ENCODE peak calls at places on chromosomes 7 and 10, in five cellular contexts. K, A, J, Y and B are unnamed samples.

GRCh38 chr10:97119058-97119832 is 66.5 kb downstream of the SLIT1 start:
- DNase-seq in J (no peak), K (no peak), Y (no peak), A (no peak), B (no peak)

GRCh38 chr7:39413866-39414668 is 152.1 kb upstream of the YAE1 start:
- DNase-seq in Y (peak; percentile 72), J (peak; percentile 18), A (no peak), K (peak; percentile 13), B (peak; percentile 35)

GRCh38 chr7:33996899-33997298 is 91.6 kb downstream of the BMPER start:
- DNase-seq in A (no peak), J (no peak), K (no peak), Y (no peak), B (no peak)

GRCh38 chr7:22952306-22953011 is 61.5 kb downstream of the HYCC1 start:
- DNase-seq in A (no peak), K (no peak), Y (no peak), J (no peak), B (no peak)

GRCh38 chr7:107949443-107949935 is 53.5 kb downstream of the LAMB1 start:
- DNase-seq in A (no peak), Y (no peak), J (no peak), K (no peak), B (no peak)

GRCh38 chr10:120493411-120494312 is 36.6 kb downstream of the PLPP4 start:
- DNase-seq in J (no peak), Y (no peak), A (no peak), K (no peak), B (no peak)

GRCh38 chr7:139936760-139937310 is 107.8 kb downstream of the TBXAS1 start:
- DNase-seq in Y (peak; percentile 67), A (no peak), J (no peak), K (no peak), B (no peak)

GRCh38 chr7:2730846-2731770 is 43.1 kb downstream of the AMZ1 start:
- DNase-seq in Y (no peak), K (no peak), A (no peak), J (no peak), B (no peak)

GRCh38 chr7:2738766-2739549 is 51.0 kb downstream of the AMZ1 start:
- DNase-seq in J (no peak), Y (no peak), A (no peak), K (no peak), B (no peak)

GRCh38 chr10:106997721-106998120 is 166.8 kb downstream of the SORCS1 start:
- DNase-seq in Y (no peak), A (no peak), K (no peak), J (peak; percentile 20), B (no peak)

DNA sequence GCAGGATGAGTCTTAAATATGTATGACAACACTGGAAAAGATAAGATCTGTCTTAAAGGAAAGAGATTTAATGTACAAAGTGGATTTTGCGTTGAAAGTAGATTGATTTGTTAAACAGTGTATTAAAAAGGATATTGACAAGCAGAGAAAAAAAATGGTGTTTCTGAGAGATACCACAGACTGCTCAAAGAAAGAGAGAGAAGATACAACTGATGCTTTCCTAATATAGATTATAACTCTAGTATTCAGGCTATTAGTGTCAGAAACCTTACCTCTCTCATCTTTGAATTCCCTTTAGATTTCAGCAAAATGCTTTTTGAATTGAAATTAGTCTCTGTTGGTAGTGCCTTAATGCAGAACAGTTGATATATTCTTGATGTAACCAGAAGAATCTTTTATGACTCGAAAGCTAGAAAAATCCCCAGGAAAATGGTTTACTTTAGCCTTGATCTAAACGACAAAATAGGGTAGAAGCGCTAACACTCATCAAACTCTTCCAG is 550.7 kb downstream of the INHBA start:
- DNase-seq in J (no peak), K (no peak), Y (no peak), A (no peak), B (no peak)
- TF ChIP-seq CTCF in J (no peak), K (no peak), Y (no peak), A (no peak), B (no peak)

GRCh38 chr7:117012284-117013174 is 59.2 kb downstream of the ST7 start:
- DNase-seq in K (peak; percentile 60), J (no peak), Y (peak; percentile 11), A (no peak), B (no peak)
- TF ChIP-seq CTCF in K (peak; percentile 38), J (no peak), Y (peak; percentile 24), A (no peak), B (no peak)

DNA sequence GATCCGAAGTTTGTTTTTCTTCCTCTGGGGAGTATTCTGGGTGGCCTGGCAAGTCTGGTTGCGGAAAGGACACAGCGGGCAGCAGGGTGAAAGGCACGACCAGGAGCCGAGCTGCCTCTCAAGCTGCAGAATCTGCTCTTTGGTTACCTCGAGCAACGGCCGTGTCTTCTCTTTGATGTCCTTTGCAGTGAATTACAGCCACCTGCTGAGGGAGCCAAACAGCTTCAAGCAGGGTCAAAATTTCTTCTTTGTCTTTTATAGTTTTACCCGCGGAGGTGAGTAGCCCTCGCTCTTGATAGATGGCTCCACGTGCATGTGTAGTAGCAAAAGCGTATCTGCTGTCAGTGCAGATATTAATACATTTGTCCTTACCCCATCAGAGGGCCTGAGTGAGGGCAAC is 177.3 kb upstream of the MBL2 start:
- DNase-seq in A (no peak), Y (peak; percentile 23), J (no peak), K (no peak), B (no peak)
- TF ChIP-seq CTCF in A (no peak), Y (peak; percentile 42), J (no peak), K (no peak), B (no peak)

GRCh38 chr7:27434729-27435400 is 192.3 kb downstream of the EVX1 start:
- DNase-seq in J (no peak), K (no peak), A (no peak), Y (no peak), B (no peak)
- TF ChIP-seq CTCF in J (no peak), K (no peak), A (no peak), Y (peak; percentile 32), B (no peak)

GRCh38 chr7:78080811-78081210 is 282.2 kb downstream of the PHTF2 start:
- DNase-seq in K (no peak), J (no peak), A (no peak), Y (no peak), B (no peak)

GRCh38 chr7:78080241-78080640 is 281.7 kb downstream of the PHTF2 start:
- DNase-seq in K (no peak), J (no peak), Y (no peak), A (no peak), B (no peak)

GRCh38 chr7:78082556-78082955 is 284.0 kb downstream of the PHTF2 start:
- DNase-seq in A (no peak), J (no peak), Y (no peak), K (no peak), B (no peak)

GRCh38 chr7:78081344-78081743 is 282.8 kb downstream of the PHTF2 start:
- DNase-seq in K (no peak), J (no peak), Y (no peak), A (no peak), B (no peak)

GRCh38 chr7:78081888-78082287 is 283.3 kb downstream of the PHTF2 start:
- DNase-seq in A (no peak), K (no peak), J (no peak), Y (no peak), B (no peak)
- TF ChIP-seq CTCF in A (no peak), K (no peak), J (no peak), Y (no peak), B (no peak)

DNA sequence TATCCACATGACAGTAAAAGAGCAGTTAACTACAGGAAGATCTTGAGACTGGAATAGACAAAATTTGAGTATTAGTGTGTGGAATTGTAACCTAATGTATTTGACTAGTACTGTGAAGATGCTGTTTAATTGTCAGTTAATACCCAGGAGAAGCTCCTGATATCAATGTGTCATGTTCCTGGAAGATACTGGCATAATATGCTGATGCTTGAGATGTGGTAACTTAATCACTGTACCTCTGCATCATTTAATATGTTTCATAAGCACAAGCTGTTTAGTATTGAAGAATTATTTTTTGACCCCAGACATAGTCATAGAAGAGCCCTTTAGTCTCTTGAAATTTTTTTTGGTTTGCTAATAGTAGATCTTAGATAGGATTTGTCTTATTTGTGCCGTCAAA is 15.4 kb downstream of the CCSER2 start:
- DNase-seq in J (no peak), K (no peak), A (no peak), Y (no peak), B (no peak)
- TF ChIP-seq CTCF in J (no peak), K (no peak), A (no peak), Y (no peak), B (no peak)

GRCh38 chr7:1721047-1721687 is 51.1 kb downstream of the ELFN1 start:
- DNase-seq in A (no peak), J (no peak), Y (no peak), K (no peak), B (no peak)
- TF ChIP-seq CTCF in A (no peak), J (no peak), Y (no peak), K (no peak), B (no peak)

DNA sequence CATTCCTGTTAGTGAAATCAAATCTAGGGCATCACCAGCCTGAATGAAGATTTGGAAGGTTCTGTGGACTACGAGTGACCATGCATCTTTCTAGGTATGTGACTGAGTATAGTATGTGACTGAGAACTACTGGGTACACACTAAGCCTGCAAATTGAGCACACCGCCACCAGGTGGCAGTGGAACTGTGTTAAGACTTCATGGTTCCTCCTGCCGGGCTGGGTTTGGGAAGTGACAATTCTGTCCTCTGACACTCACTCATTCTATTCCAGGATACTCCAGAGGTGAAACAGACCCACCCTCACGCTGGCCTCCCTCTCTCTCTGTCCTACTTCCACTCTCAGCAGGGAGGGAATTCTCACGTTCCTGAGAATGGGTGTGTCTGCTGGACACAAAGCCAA is 84.0 kb upstream of the TMEM248 start:
- DNase-seq in Y (peak; percentile 33), K (no peak), J (no peak), A (no peak), B (no peak)
- TF ChIP-seq CTCF in Y (peak; percentile 30), K (peak; percentile 41), J (no peak), A (no peak), B (peak; percentile 50)

GRCh38 chr10:116691079-116691398 is 51.3 kb downstream of the HSPA12A start:
- DNase-seq in K (no peak), A (no peak), Y (no peak), J (no peak), B (no peak)
- TF ChIP-seq CTCF in K (peak; percentile 2), A (no peak), Y (no peak), J (no peak), B (no peak)